ENCODE peak calls at places on chromosome 16, in six cellular contexts. One of them, this sample, is unnamed.

GRCh38 chr16:53588081-53588648 is 85.2 kb upstream of the AKTIP start:
- DNase-seq in lung: no peak
- DNase-seq in lower lobe of right lung: no peak
- DNase-seq in foreskin fibroblast: no peak
- DNase-seq in upper lobe of right lung: no peak
- DNase-seq in upper lobe of left lung: no peak
- DNase-seq in this sample: no peak

GRCh38 chr16:19005561-19006445 is 22.1 kb downstream of the TMC7 start:
- DNase-seq in lower lobe of right lung: no peak
- DNase-seq in foreskin fibroblast: peak
- DNase-seq in upper lobe of left lung: no peak
- DNase-seq in lung: no peak
- DNase-seq in upper lobe of right lung: no peak
- DNase-seq in this sample: no peak

GRCh38 chr16:77944631-77945030 is 77.7 kb upstream of the CLEC3A start:
- DNase-seq in upper lobe of left lung: no peak
- DNase-seq in upper lobe of right lung: no peak
- DNase-seq in lower lobe of right lung: no peak
- DNase-seq in lung: no peak
- DNase-seq in foreskin fibroblast: no peak
- DNase-seq in this sample: no peak

GRCh38 chr16:15650698-15651161 is 685 bp downstream of the NDE1 start:
- DNase-seq in upper lobe of right lung: no peak
- DNase-seq in foreskin fibroblast: peak
- DNase-seq in lung: no peak
- DNase-seq in upper lobe of left lung: peak
- DNase-seq in lower lobe of right lung: peak
- DNase-seq in this sample: peak

GRCh38 chr16:27728691-27729090 is 178.7 kb downstream of the KATNIP start:
- DNase-seq in foreskin fibroblast: no peak
- DNase-seq in upper lobe of right lung: no peak
- DNase-seq in upper lobe of left lung: no peak
- DNase-seq in lung: no peak
- DNase-seq in lower lobe of right lung: no peak
- DNase-seq in this sample: no peak

GRCh38 chr16:70453891-70454220 is 539 bp upstream of the FCSK start:
- DNase-seq in upper lobe of right lung: no peak
- DNase-seq in lung: no peak
- DNase-seq in lower lobe of right lung: no peak
- DNase-seq in upper lobe of left lung: no peak
- DNase-seq in foreskin fibroblast: no peak
- DNase-seq in this sample: no peak

GRCh38 chr16:75506567-75506966 is 11.3 kb upstream of the CHST6 start:
- DNase-seq in lung: peak
- DNase-seq in lower lobe of right lung: no peak
- DNase-seq in upper lobe of left lung: peak
- DNase-seq in foreskin fibroblast: peak
- DNase-seq in upper lobe of right lung: no peak
- DNase-seq in this sample: no peak

GRCh38 chr16:64153718-64154117 is 968.1 kb downstream of the CDH11 start:
- DNase-seq in lower lobe of right lung: no peak
- DNase-seq in upper lobe of left lung: no peak
- DNase-seq in upper lobe of right lung: no peak
- DNase-seq in foreskin fibroblast: peak
- DNase-seq in lung: no peak
- DNase-seq in this sample: no peak

GRCh38 chr16:53837421-53837820 is 133.5 kb downstream of the FTO start:
- DNase-seq in foreskin fibroblast: no peak
- DNase-seq in upper lobe of right lung: no peak
- DNase-seq in lower lobe of right lung: no peak
- DNase-seq in upper lobe of left lung: no peak
- DNase-seq in lung: no peak
- DNase-seq in this sample: no peak

GRCh38 chr16:59114790-59115189 is 380.7 kb upstream of the GOT2 start:
- DNase-seq in upper lobe of left lung: no peak
- DNase-seq in lung: no peak
- DNase-seq in lower lobe of right lung: no peak
- DNase-seq in foreskin fibroblast: no peak
- DNase-seq in upper lobe of right lung: no peak
- DNase-seq in this sample: no peak

GRCh38 chr16:50298591-50299507 is 32.5 kb downstream of the ADCY7 start:
- DNase-seq in lower lobe of right lung: peak
- DNase-seq in lung: no peak
- DNase-seq in foreskin fibroblast: no peak
- DNase-seq in upper lobe of right lung: peak
- DNase-seq in upper lobe of left lung: no peak
- DNase-seq in this sample: no peak

GRCh38 chr16:14309906-14310305 is 238.8 kb downstream of the MRTFB start:
- DNase-seq in foreskin fibroblast: peak
- DNase-seq in lung: no peak
- DNase-seq in upper lobe of right lung: no peak
- DNase-seq in lower lobe of right lung: no peak
- DNase-seq in upper lobe of left lung: no peak
- DNase-seq in this sample: no peak

GRCh38 chr16:710500-711075 is 4.3 kb upstream of the METRN start:
- DNase-seq in lung: no peak
- DNase-seq in upper lobe of right lung: no peak
- DNase-seq in lower lobe of right lung: no peak
- DNase-seq in upper lobe of left lung: no peak
- DNase-seq in foreskin fibroblast: no peak
- DNase-seq in this sample: no peak

GRCh38 chr16:711084-711483 is 3.8 kb upstream of the METRN start:
- DNase-seq in lower lobe of right lung: no peak
- DNase-seq in upper lobe of left lung: no peak
- DNase-seq in foreskin fibroblast: no peak
- DNase-seq in lung: no peak
- DNase-seq in upper lobe of right lung: no peak
- DNase-seq in this sample: no peak

GRCh38 chr16:709651-710499 is 4.3 kb upstream of the FBXL16 start:
- DNase-seq in upper lobe of right lung: no peak
- DNase-seq in lower lobe of right lung: no peak
- DNase-seq in lung: no peak
- DNase-seq in upper lobe of left lung: no peak
- DNase-seq in foreskin fibroblast: peak
- DNase-seq in this sample: no peak

GRCh38 chr16:714079-714478 is 839 bp upstream of the METRN start:
- DNase-seq in upper lobe of right lung: no peak
- DNase-seq in foreskin fibroblast: no peak
- DNase-seq in lung: no peak
- DNase-seq in lower lobe of right lung: no peak
- DNase-seq in upper lobe of left lung: no peak
- DNase-seq in this sample: no peak

DNA sequence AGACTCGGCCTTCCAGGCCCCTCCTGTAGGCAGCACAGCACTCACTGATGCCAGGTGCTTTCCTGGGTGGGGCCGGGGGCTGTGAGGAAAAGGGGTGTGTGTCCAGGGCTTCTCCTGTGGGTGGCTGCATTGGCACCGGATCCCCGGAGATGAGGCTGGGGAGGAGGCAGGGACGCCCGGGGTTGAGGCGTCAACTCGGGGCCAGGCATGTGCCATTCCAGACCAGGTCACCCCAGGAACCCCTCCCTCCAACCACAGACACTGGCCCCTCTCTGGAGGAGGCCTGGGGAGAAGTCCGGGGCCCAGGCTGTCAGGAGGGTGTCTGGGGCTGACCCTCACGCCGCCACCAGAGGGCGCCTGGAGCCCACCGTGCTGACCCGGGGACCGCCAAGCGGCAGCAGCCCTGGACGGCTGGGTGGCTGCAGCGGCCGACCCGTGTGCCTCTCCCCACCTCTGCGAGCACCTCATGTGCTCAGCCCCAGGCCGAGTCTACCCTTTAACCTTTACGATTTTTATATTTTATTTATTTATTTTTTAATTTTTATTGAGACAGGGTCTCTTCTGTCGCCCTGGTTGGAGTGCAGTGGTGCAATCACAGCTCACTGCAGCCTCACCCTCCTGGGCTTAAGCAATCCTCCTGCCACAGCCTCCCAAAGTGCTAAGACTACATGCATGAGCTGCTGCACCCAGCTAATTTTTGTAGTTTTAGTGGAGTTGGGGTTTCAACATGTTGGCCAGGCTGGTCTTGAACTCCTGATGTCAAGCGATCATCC is 3.2 kb upstream of the METRN start:
- DNase-seq in foreskin fibroblast: peak
- DNase-seq in lower lobe of right lung: peak
- DNase-seq in lung: peak
- DNase-seq in upper lobe of left lung: peak
- DNase-seq in upper lobe of right lung: peak
- DNase-seq in this sample: peak
- TF ChIP-seq CTCF in foreskin fibroblast: peak
- TF ChIP-seq CTCF in lower lobe of right lung: peak
- TF ChIP-seq CTCF in lung: peak
- TF ChIP-seq CTCF in upper lobe of left lung: peak
- TF ChIP-seq CTCF in upper lobe of right lung: peak
- TF ChIP-seq CTCF in this sample: peak

DNA sequence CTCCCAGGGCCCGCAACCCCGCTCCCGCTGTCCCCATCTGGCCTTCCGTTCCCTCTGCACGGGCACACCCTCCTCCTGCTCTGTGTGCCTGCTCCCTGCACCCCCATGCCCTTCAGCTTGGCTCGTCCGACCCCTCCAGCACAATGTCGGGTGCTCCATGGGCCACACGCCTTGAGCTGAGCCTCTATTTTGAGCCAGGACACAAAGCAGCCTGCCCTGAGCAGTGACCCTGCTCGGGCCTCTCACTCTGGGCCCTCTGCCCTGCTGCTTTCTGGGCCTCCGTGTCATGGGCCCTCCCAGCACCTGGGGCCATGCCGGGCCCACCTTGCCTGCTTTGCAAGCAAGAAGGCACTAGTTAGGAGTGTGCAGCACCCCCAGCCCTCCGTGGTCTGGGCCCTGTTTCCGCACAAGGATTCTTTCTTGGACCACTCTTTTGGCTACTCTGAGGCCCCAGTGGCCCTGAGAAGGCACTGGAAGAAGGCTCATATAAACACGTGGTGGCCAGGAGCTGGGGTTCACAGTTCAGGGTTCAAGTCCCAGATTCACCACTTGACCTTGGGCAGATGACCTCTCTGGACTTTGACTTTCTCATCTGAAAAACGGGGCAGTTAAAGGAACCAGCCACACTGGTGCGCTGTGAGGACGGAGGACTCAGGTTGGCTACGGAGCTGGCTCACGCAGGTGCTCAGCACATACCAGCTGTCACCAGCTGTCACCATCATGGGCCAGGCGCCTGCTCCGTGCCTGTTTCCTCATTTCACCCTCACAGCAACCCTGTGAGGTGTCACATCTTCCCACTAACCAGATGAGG is 166.1 kb upstream of the GSE1 start:
- DNase-seq in foreskin fibroblast: no peak
- DNase-seq in lower lobe of right lung: no peak
- DNase-seq in upper lobe of right lung: no peak
- DNase-seq in lung: no peak
- DNase-seq in upper lobe of left lung: no peak
- DNase-seq in this sample: peak
- TF ChIP-seq CTCF in foreskin fibroblast: no peak
- TF ChIP-seq CTCF in lower lobe of right lung: no peak
- TF ChIP-seq CTCF in upper lobe of right lung: no peak
- TF ChIP-seq CTCF in lung: no peak
- TF ChIP-seq CTCF in upper lobe of left lung: no peak
- TF ChIP-seq CTCF in this sample: peak

GRCh38 chr16:10387378-10387681 is 1.5 kb downstream of the ATF7IP2 start:
- DNase-seq in lower lobe of right lung: no peak
- DNase-seq in upper lobe of left lung: no peak
- DNase-seq in upper lobe of right lung: no peak
- DNase-seq in foreskin fibroblast: no peak
- DNase-seq in lung: no peak
- DNase-seq in this sample: no peak

GRCh38 chr16:10388987-10389386 is 3.1 kb downstream of the ATF7IP2 start:
- DNase-seq in upper lobe of right lung: no peak
- DNase-seq in foreskin fibroblast: no peak
- DNase-seq in lung: no peak
- DNase-seq in upper lobe of left lung: no peak
- DNase-seq in lower lobe of right lung: no peak
- DNase-seq in this sample: no peak

GRCh38 chr16:10383626-10384025 is 2.2 kb upstream of the ATF7IP2 start:
- DNase-seq in upper lobe of left lung: no peak
- DNase-seq in foreskin fibroblast: no peak
- DNase-seq in upper lobe of right lung: no peak
- DNase-seq in lower lobe of right lung: no peak
- DNase-seq in lung: no peak
- DNase-seq in this sample: no peak

GRCh38 chr16:10386517-10387377 is 886 bp downstream of the ATF7IP2 start:
- DNase-seq in lung: no peak
- DNase-seq in foreskin fibroblast: peak
- DNase-seq in upper lobe of left lung: no peak
- DNase-seq in lower lobe of right lung: no peak
- DNase-seq in upper lobe of right lung: no peak
- DNase-seq in this sample: peak

DNA sequence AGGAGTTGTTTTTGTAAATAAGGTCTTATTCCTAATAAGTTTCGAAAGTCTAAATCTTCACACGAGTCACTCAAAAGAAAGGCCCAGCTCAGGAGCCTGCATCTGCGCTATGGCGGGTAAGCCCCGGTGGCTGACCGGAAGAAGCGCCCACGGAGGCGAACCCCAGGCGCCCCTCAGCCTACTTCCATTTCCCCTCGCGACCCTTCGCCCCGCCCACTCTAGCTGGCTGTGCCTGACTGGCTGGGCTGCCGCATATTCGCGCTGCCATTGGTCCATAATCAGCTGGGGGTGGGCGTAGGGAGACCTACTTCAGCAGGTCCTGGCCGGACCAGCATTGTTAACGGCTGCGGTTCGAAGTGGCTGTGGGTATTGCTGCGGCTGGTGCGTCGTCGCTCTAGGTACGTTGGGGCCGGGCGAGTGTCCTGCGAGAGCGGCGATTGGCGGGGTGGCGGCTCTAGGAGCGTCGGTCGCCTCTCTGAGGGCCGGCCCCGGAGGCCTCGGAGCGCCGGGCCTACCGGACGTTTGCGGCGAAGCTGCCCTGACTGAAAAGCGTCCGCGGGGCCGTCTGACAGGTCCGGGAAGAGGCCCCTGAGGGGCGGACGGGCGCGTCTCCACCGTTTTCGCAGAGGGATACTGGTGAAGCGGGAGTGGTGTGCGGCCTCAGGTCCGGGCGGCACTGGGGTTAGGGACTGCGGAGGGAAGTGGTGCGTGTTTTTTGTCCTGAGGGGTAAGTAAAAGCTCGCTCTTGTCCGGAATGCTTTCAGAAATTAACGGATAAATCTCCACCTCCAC is at the start of gene ATF7IP2:
- DNase-seq in foreskin fibroblast: peak
- DNase-seq in upper lobe of right lung: peak
- DNase-seq in lower lobe of right lung: peak
- DNase-seq in upper lobe of left lung: peak
- DNase-seq in lung: peak
- DNase-seq in this sample: peak
- TF ChIP-seq CTCF in foreskin fibroblast: no peak
- TF ChIP-seq CTCF in upper lobe of right lung: no peak
- TF ChIP-seq CTCF in lower lobe of right lung: no peak
- TF ChIP-seq CTCF in upper lobe of left lung: no peak
- TF ChIP-seq CTCF in lung: no peak
- TF ChIP-seq CTCF in this sample: no peak

DNA sequence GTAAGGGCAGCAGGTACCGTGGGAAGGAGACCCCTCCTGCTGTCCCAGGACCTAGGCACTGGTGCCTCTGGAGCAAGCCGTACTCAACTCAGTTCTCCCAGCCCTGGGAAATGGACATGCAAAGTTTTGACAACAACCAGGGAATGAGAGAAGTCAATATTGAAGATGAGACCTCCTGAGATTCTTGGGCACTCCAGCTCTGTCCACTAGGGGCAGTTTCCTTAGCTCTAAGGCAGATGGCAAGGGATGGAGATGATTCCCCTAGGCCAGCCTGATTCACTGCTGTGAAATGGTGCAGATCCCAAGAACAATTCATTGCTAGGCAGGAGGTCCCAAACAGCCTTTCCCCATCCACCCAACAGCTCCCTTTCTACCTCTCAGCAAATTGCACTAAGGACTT is 20.6 kb upstream of the SDR42E2 start:
- DNase-seq in upper lobe of left lung: no peak
- DNase-seq in lung: no peak
- DNase-seq in lower lobe of right lung: no peak
- DNase-seq in foreskin fibroblast: peak
- DNase-seq in upper lobe of right lung: no peak
- DNase-seq in this sample: no peak
- TF ChIP-seq CTCF in upper lobe of left lung: no peak
- TF ChIP-seq CTCF in lung: no peak
- TF ChIP-seq CTCF in lower lobe of right lung: peak
- TF ChIP-seq CTCF in foreskin fibroblast: peak
- TF ChIP-seq CTCF in upper lobe of right lung: peak
- TF ChIP-seq CTCF in this sample: peak